ENCODE peak calls at places on chromosomes 3 and 15, in five cellular contexts. E is breast epithelium, J is neuronal stem cell, U is dorsolateral prefrontal cortex, M is K562. B is an unnamed sample.

GRCh38 chr15:56719774-56720555 is 13.3 kb downstream of the ZNF280D start:
- DNase-seq in U (no peak), J (no peak), M (no peak), E (no peak), B (no peak)

GRCh38 chr3:16103472-16103871 is 71.0 kb upstream of the GALNT15 start:
- DNase-seq in M (no peak), J (no peak), E (no peak), U (no peak), B (no peak)

GRCh38 chr3:133833880-133834620 is 28.4 kb downstream of the SRPRB start:
- DNase-seq in J (no peak), U (no peak), M (peak; percentile 32), E (no peak), B (no peak)

GRCh38 chr3:72739521-72740466 is 108.5 kb downstream of the SHQ1 start:
- DNase-seq in M (peak; percentile 39), E (peak; percentile 64), U (no peak), J (no peak), B (no peak)

GRCh38 chr3:10185804-10186762 is 21.4 kb downstream of the IRAK2 start:
- DNase-seq in M (no peak), U (no peak), E (no peak), J (no peak), B (no peak)

GRCh38 chr15:77013786-77014136 is 18.8 kb downstream of the PSTPIP1 start:
- DNase-seq in E (no peak), U (no peak), M (peak; percentile 27), J (no peak), B (no peak)

GRCh38 chr15:73368301-73369072 is at the start of gene HCN4:
- DNase-seq in M (peak; percentile 26), J (peak; percentile 72), U (peak; percentile 37), E (no peak), B (no peak)

GRCh38 chr3:14324224-14324944 is 78.0 kb upstream of the SLC6A6 start:
- DNase-seq in E (no peak), J (no peak), U (no peak), M (no peak), B (no peak)

GRCh38 chr15:74314897-74315438 is 52.5 kb downstream of the CYP11A1 start:
- DNase-seq in U (no peak), M (peak; percentile 71), J (no peak), E (no peak), B (no peak)

GRCh38 chr3:61981005-61981404 is 392.3 kb downstream of the FEZF2 start:
- DNase-seq in M (no peak), E (no peak), U (no peak), J (no peak), B (no peak)

GRCh38 chr15:78200276-78200930 is 34.0 kb downstream of the ACSBG1 start:
- DNase-seq in E (no peak), U (no peak), J (no peak), M (no peak), B (peak; percentile 34)
- H3K27ac ChIP-seq in E (no peak overlapping the region), U (no peak overlapping the region), J (no peak overlapping the region), M (no peak overlapping the region), B (no peak overlapping the region)

GRCh38 chr15:90934256-90934948 is 683 bp upstream of the UNC45A start:
- DNase-seq in U (peak; percentile 91), J (peak; percentile 77), M (peak; percentile 75), E (peak; percentile 83), B (peak; percentile 93)
- H3K27ac ChIP-seq in U (peak overlapping the region; percentile 96), J (no peak overlapping the region), M (peak overlapping the region; percentile 65), E (peak overlapping the region; percentile 91), B (peak overlapping the region; percentile 81)

GRCh38 chr15:68704496-68705021 is 116.1 kb downstream of the ANP32A start:
- DNase-seq in J (no peak), M (peak; percentile 19), U (no peak), E (no peak), B (no peak)
- H3K27ac ChIP-seq in J (no peak overlapping the region), M (no peak overlapping the region), U (peak overlapping the region; percentile 32), E (peak overlapping the region; percentile 30), B (no peak overlapping the region)

GRCh38 chr3:69407908-69408307 is 22.0 kb upstream of the FRMD4B start:
- DNase-seq in J (no peak), M (no peak), E (no peak), U (no peak), B (no peak)

GRCh38 chr3:69408542-69408941 is 22.7 kb upstream of the FRMD4B start:
- DNase-seq in U (no peak), J (no peak), E (no peak), M (no peak), B (no peak)

GRCh38 chr3:69409831-69410230 is 23.9 kb upstream of the FRMD4B start:
- DNase-seq in E (no peak), U (no peak), M (no peak), J (no peak), B (no peak)

GRCh38 chr3:69410301-69410700 is 24.4 kb upstream of the FRMD4B start:
- DNase-seq in U (peak; percentile 72), E (peak; percentile 72), J (no peak), M (peak; percentile 35), B (peak; percentile 81)

GRCh38 chr3:69408989-69409388 is 23.1 kb upstream of the FRMD4B start:
- DNase-seq in U (no peak), E (no peak), J (no peak), M (no peak), B (no peak)
- H3K27ac ChIP-seq in U (peak overlapping the region; percentile 69), E (no peak overlapping the region), J (no peak overlapping the region), M (no peak overlapping the region), B (peak overlapping the region; percentile 42)

GRCh38 chr15:40081691-40082194 is 26.9 kb downstream of the BMF start:
- DNase-seq in J (peak; percentile 84), E (peak; percentile 80), M (peak; percentile 55), U (peak; percentile 79), B (peak; percentile 79)
- H3K27ac ChIP-seq in J (peak overlapping the region; percentile 41), E (peak overlapping the region; percentile 85), M (peak overlapping the region; percentile 27), U (peak overlapping the region; percentile 67), B (peak overlapping the region; percentile 20)

DNA sequence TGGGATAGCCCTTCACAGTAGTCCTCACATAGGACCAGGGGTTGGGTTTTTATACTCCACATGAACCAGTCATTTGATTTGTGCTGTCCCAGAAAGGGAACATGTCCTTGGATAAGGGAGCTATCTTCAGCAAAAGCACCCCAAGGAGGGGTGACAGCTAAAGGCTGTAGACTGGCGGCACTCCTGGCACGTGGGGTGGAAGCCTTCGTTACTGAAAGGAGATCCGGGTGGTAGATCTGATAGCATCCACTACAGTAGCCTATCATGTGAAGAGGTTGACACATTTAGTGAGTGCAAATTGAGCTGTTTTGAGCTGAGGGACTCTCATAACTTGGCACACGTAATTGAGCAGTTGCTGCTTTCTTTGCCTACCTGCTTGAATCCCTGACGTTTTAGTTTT is 588.8 kb upstream of the GOLIM4 start:
- DNase-seq in E (no peak), U (no peak), J (no peak), M (no peak), B (no peak)
- H3K27ac ChIP-seq in E (no peak overlapping the region), U (no peak overlapping the region), J (no peak overlapping the region), M (no peak overlapping the region), B (no peak overlapping the region)

GRCh38 chr15:41773332-41773728 is 954 bp upstream of the MAPKBP1 start:
- DNase-seq in J (no peak), E (no peak), U (no peak), M (no peak), B (no peak)

GRCh38 chr15:41774873-41775417 is 661 bp downstream of the MAPKBP1 start:
- DNase-seq in J (no peak), E (no peak), U (no peak), M (no peak), B (no peak)

GRCh38 chr15:41773729-41774061 is 589 bp upstream of the MAPKBP1 start:
- DNase-seq in E (no peak), U (no peak), J (no peak), M (no peak), B (no peak)

GRCh38 chr15:41774062-41774872 is at the start of gene MAPKBP1:
- DNase-seq in U (peak; percentile 97), J (peak; percentile 98), E (peak; percentile 96), M (peak; percentile 97), B (peak; percentile 99)

DNA sequence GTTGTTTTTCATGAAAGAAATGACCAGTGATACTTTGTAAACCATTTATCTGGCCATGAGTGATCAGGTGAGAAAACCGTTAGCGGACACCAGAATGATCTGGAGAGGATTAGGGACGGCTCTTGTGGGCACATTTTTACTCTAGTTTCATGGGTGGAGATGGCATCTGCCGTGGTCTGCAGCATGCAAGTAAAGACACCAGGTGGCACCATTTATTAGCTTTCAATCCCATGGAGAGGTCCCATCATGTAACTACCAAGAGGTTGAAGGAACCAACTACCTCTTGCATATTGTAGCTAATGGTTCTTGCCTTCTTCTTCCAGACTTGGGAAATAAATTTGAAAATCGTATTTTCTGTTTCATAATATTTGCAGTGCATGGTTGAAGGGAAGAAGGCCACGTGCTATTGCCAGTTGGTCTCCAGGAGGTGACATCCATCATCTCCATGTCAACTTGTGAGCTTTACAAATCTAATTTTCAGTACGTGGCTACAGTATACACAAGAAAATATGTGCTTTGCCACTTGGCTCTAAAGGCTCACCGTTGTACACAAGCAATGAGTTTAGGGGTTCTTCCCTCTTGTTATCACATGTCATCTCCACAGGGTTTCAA is 1.5 kb upstream of the MAPKBP1 start:
- DNase-seq in U (peak; percentile 49), J (no peak), E (no peak), M (peak; percentile 53), B (no peak)
- H3K27ac ChIP-seq in U (no peak overlapping the region), J (peak overlapping the region; percentile 2), E (no peak overlapping the region), M (peak overlapping the region; percentile 70), B (no peak overlapping the region)

GRCh38 chr3:26639339-26639738 is 16.8 kb downstream of the LRRC3B start:
- DNase-seq in M (no peak), J (no peak), E (no peak), U (no peak), B (no peak)
- H3K27ac ChIP-seq in M (no peak overlapping the region), J (no peak overlapping the region), E (no peak overlapping the region), U (no peak overlapping the region), B (no peak overlapping the region)

DNA sequence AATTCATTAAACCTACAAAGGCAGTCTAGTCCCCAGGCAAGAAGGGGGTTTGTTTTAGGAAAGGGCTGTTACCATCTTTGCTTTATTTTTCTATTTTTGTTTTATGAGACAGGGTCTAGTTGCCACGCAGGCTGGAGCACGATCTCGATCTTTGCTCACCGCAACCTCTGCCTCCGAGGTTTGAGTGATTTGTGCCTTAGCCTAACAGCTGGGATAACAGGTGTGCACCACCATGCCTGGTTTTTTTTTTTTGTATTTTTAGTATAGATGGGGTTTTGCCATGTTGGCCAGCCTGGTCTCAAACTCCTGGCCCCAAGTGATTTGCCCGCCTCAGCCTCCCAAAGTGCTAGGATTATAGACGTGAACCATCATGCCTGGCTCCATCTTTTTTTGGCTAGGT is 4.9 kb downstream of the HIGD1A start:
- DNase-seq in J (no peak), U (no peak), M (no peak), E (no peak), B (no peak)
- H3K27ac ChIP-seq in J (no peak overlapping the region), U (no peak overlapping the region), M (no peak overlapping the region), E (no peak overlapping the region), B (no peak overlapping the region)